ENCODE peak calls at places on chromosomes 2 and 18, in eight cellular contexts. N is breast epithelium, W is prostate gland, S is SK-N-SH, L is Panc1, Y is sigmoid colon, X is HCT116, U is endothelial cell of umbilical vein. F is an unnamed sample.

GRCh38 chr2:152432206-152432653 is 97.3 kb downstream of the FMNL2 start:
- DNase-seq in Y (no peak), X (no peak), S (no peak), U (no peak), W (no peak), N (no peak), L (no peak), F (no peak)

GRCh38 chr2:101736861-101737291 is 39.4 kb downstream of the MAP4K4 start:
- DNase-seq in N (no peak), L (no peak), W (no peak), X (no peak), Y (no peak), S (no peak), U (peak), F (no peak)

GRCh38 chr2:238729261-238729935 is 118.5 kb upstream of the TWIST2 start:
- DNase-seq in N (no peak), W (no peak), Y (no peak), S (no peak), L (no peak), U (no peak), X (no peak), F (no peak)

GRCh38 chr18:49098386-49098785 is 147.6 kb upstream of the SMAD7 start:
- DNase-seq in X (no peak), Y (no peak), L (no peak), U (no peak), S (no peak), N (no peak), W (no peak), F (no peak)

GRCh38 chr2:218264773-218265601 is 4.2 kb downstream of the GPBAR1 start:
- DNase-seq in N (no peak), Y (peak), U (no peak), S (no peak), W (no peak), X (no peak), L (no peak), F (no peak)

GRCh38 chr2:133633851-133634250 is 65.6 kb upstream of the NCKAP5 start:
- DNase-seq in U (no peak), W (no peak), L (no peak), X (no peak), N (no peak), Y (no peak), S (no peak), F (no peak)

GRCh38 chr2:16050261-16051045 is 110.1 kb downstream of the MYCN start:
- DNase-seq in Y (no peak), X (no peak), L (no peak), S (no peak), W (no peak), U (no peak), N (no peak), F (no peak)

GRCh38 chr2:10477443-10478297 is 29.5 kb upstream of the ODC1 start:
- DNase-seq in X (no peak), U (no peak), S (no peak), Y (peak), N (no peak), L (no peak), W (no peak), F (no peak)

GRCh38 chr2:130846686-130847375 is 10.1 kb downstream of the ARHGEF4 start:
- DNase-seq in N (no peak), Y (no peak), U (no peak), W (no peak), X (no peak), L (no peak), S (no peak), F (no peak)

GRCh38 chr2:154568413-154568812 is 130.1 kb upstream of the KCNJ3 start:
- DNase-seq in L (no peak), S (no peak), W (no peak), U (no peak), Y (no peak), X (no peak), N (no peak), F (no peak)

GRCh38 chr2:101759162-101759561 is 61.7 kb downstream of the MAP4K4 start:
- DNase-seq in N (no peak), U (peak), X (peak), L (no peak), W (no peak), S (no peak), Y (no peak), F (no peak)

GRCh38 chr2:185188656-185189055 is 549.9 kb upstream of the FSIP2 start:
- DNase-seq in L (no peak), Y (no peak), N (no peak), W (no peak), X (no peak), U (no peak), S (no peak), F (no peak)

GRCh38 chr2:133812826-133813617 is 244.8 kb upstream of the NCKAP5 start:
- DNase-seq in W (no peak), U (peak), X (peak), Y (no peak), S (no peak), N (no peak), L (no peak), F (no peak)

GRCh38 chr2:139550341-139550740 is 770.2 kb upstream of the NXPH2 start:
- DNase-seq in L (no peak), S (no peak), U (no peak), N (no peak), X (no peak), Y (no peak), W (no peak), F (no peak)

GRCh38 chr2:177188482-177189469 is 23.8 kb upstream of the HNRNPA3 start:
- DNase-seq in L (no peak), W (no peak), Y (no peak), U (no peak), S (no peak), N (no peak), X (no peak), F (no peak)

GRCh38 chr2:136112317-136112891 is 5.5 kb downstream of the CXCR4 start:
- DNase-seq in Y (no peak), N (no peak), X (no peak), L (no peak), U (no peak), S (peak), W (no peak), F (no peak)

GRCh38 chr2:196538189-196538588 is 101.3 kb upstream of the CCDC150 start:
- DNase-seq in U (no peak), S (no peak), X (no peak), W (peak), Y (no peak), L (no peak), N (no peak), F (no peak)

GRCh38 chr2:207390302-207391095 is 139.3 kb upstream of the CREB1 start:
- DNase-seq in N (no peak), W (no peak), X (no peak), U (no peak), L (no peak), S (no peak), Y (no peak), F (no peak)

GRCh38 chr2:60560734-60561649 is 7.5 kb upstream of the BCL11A start:
- DNase-seq in X (no peak), N (no peak), Y (no peak), U (no peak), L (no peak), W (no peak), S (no peak), F (no peak)

GRCh38 chr2:85953476-85953875 is 64.7 kb upstream of the ST3GAL5 start:
- DNase-seq in U (no peak), N (no peak), S (no peak), W (no peak), L (no peak), X (no peak), Y (no peak), F (no peak)

GRCh38 chr2:201852462-201852861 is 46.1 kb downstream of the CDK15 start:
- DNase-seq in S (no peak), W (no peak), Y (no peak), X (no peak), N (no peak), U (no peak), L (no peak), F (no peak)

GRCh38 chr2:70522627-70523026 is 31.0 kb downstream of the TGFA start:
- DNase-seq in U (no peak), N (no peak), L (no peak), S (no peak), W (no peak), X (no peak), Y (no peak), F (no peak)

GRCh38 chr2:70526126-70526525 is 27.5 kb downstream of the TGFA start:
- DNase-seq in L (no peak), S (no peak), Y (no peak), W (no peak), N (no peak), X (no peak), U (no peak), F (no peak)

GRCh38 chr2:70523672-70523995 is 30.0 kb downstream of the TGFA start:
- DNase-seq in Y (no peak), X (no peak), S (no peak), L (no peak), N (no peak), W (no peak), U (no peak), F (no peak)

GRCh38 chr2:70525032-70525431 is 28.6 kb downstream of the TGFA start:
- DNase-seq in U (no peak), L (no peak), X (peak), W (no peak), N (no peak), Y (no peak), S (no peak), F (no peak)

DNA sequence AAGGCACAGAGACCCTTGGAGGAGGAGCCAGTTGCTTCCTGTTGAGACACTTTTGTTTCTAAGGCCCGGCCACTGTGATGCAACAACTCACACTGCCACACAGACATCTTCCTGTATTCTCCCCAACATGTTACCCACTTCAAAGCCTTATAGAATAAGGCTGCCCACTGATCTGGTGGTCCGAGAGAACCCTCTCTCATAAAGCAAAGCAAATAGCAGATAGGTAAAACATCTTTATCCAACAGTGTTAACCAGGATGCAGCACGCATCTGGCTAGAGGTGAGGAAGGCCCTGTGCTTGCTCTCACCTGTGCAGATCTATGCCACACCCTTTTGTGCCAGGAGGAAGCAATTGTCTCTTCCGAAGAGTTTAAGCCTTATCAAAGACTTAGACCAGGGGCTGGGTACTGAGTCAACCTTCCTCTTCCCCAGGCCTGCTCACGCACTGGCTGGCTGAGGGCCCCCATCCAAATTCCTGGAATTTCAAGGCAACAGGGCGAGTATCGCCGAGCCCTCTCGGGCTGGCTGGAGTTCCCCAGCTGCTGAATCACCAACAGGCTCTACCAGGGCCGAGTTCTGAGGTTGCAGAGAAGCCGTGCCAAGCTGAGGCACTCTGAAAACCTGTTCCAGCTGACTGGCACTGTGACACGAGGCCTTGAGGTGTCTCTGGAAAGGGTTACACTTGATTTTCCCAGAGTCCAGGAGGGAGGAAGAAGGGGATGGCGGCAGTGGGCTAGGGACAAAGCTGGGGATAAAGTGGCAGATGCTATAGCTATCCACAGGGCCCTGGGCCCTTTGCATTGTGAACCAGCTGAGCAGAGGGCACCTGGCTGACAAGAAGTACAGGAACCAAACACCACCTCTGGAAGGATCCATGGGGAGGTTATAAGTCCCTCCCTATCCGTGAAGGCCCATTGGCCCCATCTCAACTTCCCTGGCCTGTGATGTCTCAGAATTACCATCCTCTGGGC is 29.3 kb downstream of the TGFA start:
- DNase-seq in S (no peak), X (peak), Y (no peak), W (peak), N (peak), L (no peak), U (no peak), F (no peak)
- TF ChIP-seq POLR2AphosphoS5 in S (no peak), X (no peak), Y (no peak), W (peak), N (no peak), L (no peak), U (no peak), F (no peak)

GRCh38 chr2:231246171-231246842 is 47.9 kb downstream of the ARMC9 start:
- DNase-seq in N (no peak), W (no peak), U (no peak), Y (no peak), X (no peak), S (no peak), L (no peak), F (no peak)

GRCh38 chr2:231243883-231244282 is 45.5 kb downstream of the ARMC9 start:
- DNase-seq in Y (no peak), N (no peak), W (no peak), X (no peak), U (no peak), S (no peak), L (no peak), F (no peak)

GRCh38 chr2:231244382-231245252 is 46.2 kb downstream of the ARMC9 start:
- DNase-seq in Y (no peak), S (no peak), U (no peak), N (no peak), W (no peak), X (no peak), L (no peak), F (no peak)

GRCh38 chr2:231241755-231242507 is 43.5 kb downstream of the ARMC9 start:
- DNase-seq in Y (peak), W (no peak), U (no peak), L (no peak), N (no peak), S (no peak), X (no peak), F (no peak)

DNA sequence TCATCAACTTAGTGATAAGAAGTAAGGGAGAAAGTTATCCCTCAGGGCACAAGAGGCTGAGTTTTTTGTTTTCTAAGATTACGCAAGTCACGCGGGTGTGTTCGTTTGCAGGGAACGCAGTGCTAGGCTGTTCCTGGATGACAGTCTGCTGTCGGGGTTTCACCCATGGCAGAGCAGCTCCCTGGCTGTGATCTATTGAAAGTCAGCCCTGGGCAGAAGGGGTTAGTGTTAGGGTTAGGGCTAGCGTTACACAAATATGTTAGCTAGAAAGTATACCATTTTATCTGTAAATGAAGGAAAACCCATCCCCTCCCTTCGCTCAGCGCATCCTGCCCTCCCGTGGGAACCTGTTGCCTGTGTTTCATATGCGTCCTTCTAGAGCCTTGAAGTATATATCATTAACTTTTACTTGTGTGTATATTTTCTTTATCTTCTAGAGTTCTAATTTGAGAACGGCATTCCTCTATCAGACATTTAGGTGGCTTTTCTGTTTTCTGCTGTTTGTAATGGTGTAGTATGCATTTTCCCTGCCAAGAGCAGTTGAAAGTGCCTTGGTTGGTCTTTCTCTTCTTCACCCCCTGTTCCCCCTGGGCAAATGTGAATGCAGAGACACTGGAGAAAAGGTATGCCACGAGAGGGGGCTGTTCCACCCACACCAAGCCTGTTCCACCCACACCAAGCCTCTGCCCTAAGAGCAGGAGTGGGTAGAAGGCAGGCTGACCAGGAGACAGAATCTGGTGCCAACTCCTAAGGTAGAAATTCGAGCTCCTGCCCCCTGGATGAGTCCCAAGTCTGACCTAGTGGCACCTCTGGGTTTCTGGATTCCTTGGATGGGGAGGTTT is 47.0 kb downstream of the ARMC9 start:
- DNase-seq in N (no peak), U (peak), W (no peak), L (no peak), X (no peak), S (no peak), Y (no peak), F (no peak)
- H3K4me3 ChIP-seq in N (no peak), U (no peak), W (no peak), L (no peak), X (no peak), S (no peak), Y (no peak), F (no peak)

GRCh38 chr2:234446404-234447076 is 50.3 kb downstream of the ARL4C start:
- DNase-seq in W (peak), L (no peak), U (peak), X (no peak), N (peak), Y (peak), S (no peak), F (no peak)

GRCh38 chr2:234447963-234448362 is 48.9 kb downstream of the ARL4C start:
- DNase-seq in L (no peak), W (no peak), Y (no peak), U (no peak), N (no peak), S (no peak), X (no peak), F (no peak)

GRCh38 chr2:234447189-234447588 is 49.7 kb downstream of the ARL4C start:
- DNase-seq in Y (no peak), U (no peak), N (peak), W (peak), X (no peak), L (no peak), S (no peak), F (no peak)

GRCh38 chr2:234444242-234444641 is 52.6 kb downstream of the ARL4C start:
- DNase-seq in W (no peak), L (no peak), S (no peak), X (no peak), Y (no peak), N (no peak), U (no peak), F (no peak)

DNA sequence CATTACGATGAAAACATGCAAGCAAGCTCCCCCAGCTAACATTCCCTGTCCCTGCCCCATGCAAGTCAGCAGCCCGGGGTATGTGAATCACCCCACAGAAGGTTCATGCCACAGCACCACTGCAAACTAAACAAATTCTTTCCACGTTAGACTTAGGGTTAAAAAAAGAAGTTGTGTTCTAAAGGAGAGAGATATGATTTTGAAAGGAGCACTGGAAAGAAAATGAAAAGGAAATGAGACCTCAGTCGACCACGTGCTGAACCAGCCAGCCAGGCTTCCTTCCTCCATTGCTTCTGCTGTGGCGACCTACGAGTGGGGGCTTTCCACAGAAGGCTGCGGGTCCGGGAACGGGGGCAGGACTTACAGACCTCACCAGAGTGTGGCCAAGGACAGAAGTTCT is 52.0 kb downstream of the ARL4C start:
- DNase-seq in N (no peak), Y (no peak), W (no peak), S (no peak), X (no peak), L (no peak), U (peak), F (no peak)
- TF ChIP-seq POLR2AphosphoS5 in N (no peak), Y (no peak), W (no peak), S (no peak), X (no peak), L (no peak), U (peak), F (no peak)

GRCh38 chr2:46300406-46300832 is 3.2 kb downstream of the EPAS1 start:
- DNase-seq in Y (no peak), U (no peak), S (peak), X (no peak), L (no peak), W (no peak), N (no peak), F (no peak)
- H3K4me3 ChIP-seq in Y (peak), U (peak), S (peak), X (no peak), L (peak), W (peak), N (peak), F (no peak)

GRCh38 chr2:73700661-73701447 is 36.3 kb downstream of the TPRKB start:
- DNase-seq in S (no peak), X (no peak), U (peak), Y (no peak), N (no peak), L (no peak), W (no peak), F (no peak)
- TF ChIP-seq POLR2AphosphoS5 in S (no peak), X (no peak), U (no peak), Y (no peak), N (no peak), L (no peak), W (no peak), F (no peak)